ENCODE peak calls at places on chromosomes 11 and 22, in seven cellular contexts. One of them, this sample, is unnamed.
A peak's percentile ranks its signal among the peaks of the same experiment; 100 is the strongest.

GRCh38 chr22:26629988-26630761 is 8.4 kb downstream of the CRYBA4 start:
- DNase-seq in prostate gland: no peak
- DNase-seq in sigmoid colon: no peak
- DNase-seq in right lobe of liver: no peak
- DNase-seq in fibroblast of pulmonary artery: no peak
- DNase-seq in H1: no peak
- DNase-seq in kidney: no peak
- DNase-seq in this sample: no peak

GRCh38 chr22:48740731-48741405 is 1086.8 kb downstream of the BRD1 start:
- DNase-seq in prostate gland: no peak
- DNase-seq in sigmoid colon: no peak
- DNase-seq in right lobe of liver: peak; percentile 35
- DNase-seq in fibroblast of pulmonary artery: no peak
- DNase-seq in H1: peak; percentile 24
- DNase-seq in kidney: peak; percentile 60
- DNase-seq in this sample: no peak

GRCh38 chr22:20604092-20604747 is 96.8 kb downstream of the MED15 start:
- DNase-seq in prostate gland: no peak
- DNase-seq in sigmoid colon: no peak
- DNase-seq in right lobe of liver: no peak
- DNase-seq in fibroblast of pulmonary artery: no peak
- DNase-seq in H1: no peak
- DNase-seq in kidney: no peak
- DNase-seq in this sample: no peak

GRCh38 chr11:122180435-122180834 is 64.4 kb upstream of the BLID start:
- DNase-seq in prostate gland: no peak
- DNase-seq in sigmoid colon: no peak
- DNase-seq in right lobe of liver: no peak
- DNase-seq in fibroblast of pulmonary artery: peak; percentile 87
- DNase-seq in H1: no peak
- DNase-seq in kidney: no peak
- DNase-seq in this sample: peak; percentile 99

GRCh38 chr11:34631737-34632104 is 10.8 kb downstream of the EHF start:
- DNase-seq in prostate gland: peak; percentile 71
- DNase-seq in sigmoid colon: no peak
- DNase-seq in right lobe of liver: peak; percentile 71
- DNase-seq in fibroblast of pulmonary artery: no peak
- DNase-seq in H1: no peak
- DNase-seq in kidney: peak; percentile 73
- DNase-seq in this sample: no peak

GRCh38 chr11:77009533-77010160 is 24.6 kb upstream of the B3GNT6 start:
- DNase-seq in prostate gland: no peak
- DNase-seq in sigmoid colon: no peak
- DNase-seq in right lobe of liver: no peak
- DNase-seq in fibroblast of pulmonary artery: no peak
- DNase-seq in H1: no peak
- DNase-seq in kidney: no peak
- DNase-seq in this sample: no peak

GRCh38 chr22:20567993-20568417 is 60.6 kb downstream of the MED15 start:
- DNase-seq in prostate gland: no peak
- DNase-seq in sigmoid colon: no peak
- DNase-seq in right lobe of liver: no peak
- DNase-seq in fibroblast of pulmonary artery: peak; percentile 60
- DNase-seq in H1: no peak
- DNase-seq in kidney: no peak
- DNase-seq in this sample: peak; percentile 85

GRCh38 chr11:93849751-93850584 is 450 bp downstream of the VSTM5 start:
- DNase-seq in prostate gland: no peak
- DNase-seq in sigmoid colon: no peak
- DNase-seq in right lobe of liver: no peak
- DNase-seq in fibroblast of pulmonary artery: peak; percentile 15
- DNase-seq in H1: peak; percentile 58
- DNase-seq in kidney: peak; percentile 79
- DNase-seq in this sample: peak; percentile 18

GRCh38 chr11:7665473-7666291 is 7.6 kb downstream of the CYB5R2 start:
- DNase-seq in prostate gland: peak; percentile 77
- DNase-seq in sigmoid colon: peak; percentile 87
- DNase-seq in right lobe of liver: peak; percentile 86
- DNase-seq in fibroblast of pulmonary artery: peak; percentile 73
- DNase-seq in H1: peak; percentile 90
- DNase-seq in kidney: peak; percentile 91
- DNase-seq in this sample: no peak

GRCh38 chr11:119741369-119742262 is 12.6 kb upstream of the NECTIN1 start:
- DNase-seq in prostate gland: no peak
- DNase-seq in sigmoid colon: no peak
- DNase-seq in right lobe of liver: peak; percentile 66
- DNase-seq in fibroblast of pulmonary artery: peak; percentile 27
- DNase-seq in H1: peak; percentile 95
- DNase-seq in kidney: no peak
- DNase-seq in this sample: peak; percentile 56

GRCh38 chr22:43616645-43617044 is 195.5 kb downstream of the EFCAB6 start:
- DNase-seq in prostate gland: no peak
- DNase-seq in sigmoid colon: no peak
- DNase-seq in right lobe of liver: peak; percentile 70
- DNase-seq in fibroblast of pulmonary artery: no peak
- DNase-seq in H1: no peak
- DNase-seq in kidney: no peak
- DNase-seq in this sample: no peak

GRCh38 chr11:128180446-128181089 is 406.8 kb downstream of the ETS1 start:
- DNase-seq in prostate gland: no peak
- DNase-seq in sigmoid colon: no peak
- DNase-seq in right lobe of liver: no peak
- DNase-seq in fibroblast of pulmonary artery: peak; percentile 95
- DNase-seq in H1: no peak
- DNase-seq in kidney: no peak
- DNase-seq in this sample: peak; percentile 96

GRCh38 chr11:45926001-45926401 is 3.5 kb downstream of the LARGE2 start:
- DNase-seq in prostate gland: no peak
- DNase-seq in sigmoid colon: no peak
- DNase-seq in right lobe of liver: peak; percentile 40
- DNase-seq in fibroblast of pulmonary artery: no peak
- DNase-seq in H1: no peak
- DNase-seq in kidney: peak; percentile 52
- DNase-seq in this sample: no peak

GRCh38 chr11:19216709-19217374 is 15.1 kb upstream of the CSRP3 start:
- DNase-seq in prostate gland: peak; percentile 52
- DNase-seq in sigmoid colon: no peak
- DNase-seq in right lobe of liver: no peak
- DNase-seq in fibroblast of pulmonary artery: no peak
- DNase-seq in H1: no peak
- DNase-seq in kidney: no peak
- DNase-seq in this sample: peak; percentile 6

GRCh38 chr11:72635931-72636330 is 38.3 kb downstream of the PDE2A start:
- DNase-seq in prostate gland: no peak
- DNase-seq in sigmoid colon: no peak
- DNase-seq in right lobe of liver: no peak
- DNase-seq in fibroblast of pulmonary artery: no peak
- DNase-seq in H1: no peak
- DNase-seq in kidney: no peak
- DNase-seq in this sample: no peak

GRCh38 chr11:96237759-96238158 is 105.2 kb downstream of the MAML2 start:
- DNase-seq in prostate gland: no peak
- DNase-seq in sigmoid colon: no peak
- DNase-seq in right lobe of liver: no peak
- DNase-seq in fibroblast of pulmonary artery: no peak
- DNase-seq in H1: no peak
- DNase-seq in kidney: no peak
- DNase-seq in this sample: no peak

GRCh38 chr11:128776434-128777284 is 82.8 kb downstream of the FLI1 start:
- DNase-seq in prostate gland: no peak
- DNase-seq in sigmoid colon: no peak
- DNase-seq in right lobe of liver: no peak
- DNase-seq in fibroblast of pulmonary artery: peak; percentile 42
- DNase-seq in H1: peak; percentile 85
- DNase-seq in kidney: peak; percentile 89
- DNase-seq in this sample: no peak

GRCh38 chr11:117823294-117823940 is 1.1 kb downstream of the FXYD2 start:
- DNase-seq in prostate gland: no peak
- DNase-seq in sigmoid colon: peak; percentile 75
- DNase-seq in right lobe of liver: peak; percentile 45
- DNase-seq in fibroblast of pulmonary artery: peak; percentile 23
- DNase-seq in H1: no peak
- DNase-seq in kidney: peak; percentile 81
- DNase-seq in this sample: no peak

GRCh38 chr22:18070556-18071306 is 7.1 kb upstream of the PEX26 start:
- DNase-seq in prostate gland: peak; percentile 62
- DNase-seq in sigmoid colon: no peak
- DNase-seq in right lobe of liver: no peak
- DNase-seq in fibroblast of pulmonary artery: no peak
- DNase-seq in H1: peak; percentile 53
- DNase-seq in kidney: no peak
- DNase-seq in this sample: no peak

GRCh38 chr22:46974077-46974476 is 211.6 kb downstream of the TBC1D22A start:
- DNase-seq in prostate gland: no peak
- DNase-seq in sigmoid colon: peak; percentile 58
- DNase-seq in right lobe of liver: no peak
- DNase-seq in fibroblast of pulmonary artery: no peak
- DNase-seq in H1: no peak
- DNase-seq in kidney: peak; percentile 63
- DNase-seq in this sample: no peak

GRCh38 chr22:44340271-44341239 is 27.8 kb upstream of the SHISAL1 start:
- DNase-seq in prostate gland: no peak
- DNase-seq in sigmoid colon: no peak
- DNase-seq in right lobe of liver: no peak
- DNase-seq in fibroblast of pulmonary artery: no peak
- DNase-seq in H1: no peak
- DNase-seq in kidney: no peak
- DNase-seq in this sample: no peak

GRCh38 chr11:63708764-63709163 is 27.5 kb downstream of the RTN3 start:
- DNase-seq in prostate gland: no peak
- DNase-seq in sigmoid colon: no peak
- DNase-seq in right lobe of liver: no peak
- DNase-seq in fibroblast of pulmonary artery: no peak
- DNase-seq in H1: no peak
- DNase-seq in kidney: no peak
- DNase-seq in this sample: no peak

GRCh38 chr11:63713776-63714175 is 32.5 kb downstream of the RTN3 start:
- DNase-seq in prostate gland: no peak
- DNase-seq in sigmoid colon: no peak
- DNase-seq in right lobe of liver: no peak
- DNase-seq in fibroblast of pulmonary artery: no peak
- DNase-seq in H1: no peak
- DNase-seq in kidney: no peak
- DNase-seq in this sample: no peak

GRCh38 chr11:63711838-63712237 is 30.5 kb downstream of the RTN3 start:
- DNase-seq in prostate gland: no peak
- DNase-seq in sigmoid colon: no peak
- DNase-seq in right lobe of liver: no peak
- DNase-seq in fibroblast of pulmonary artery: no peak
- DNase-seq in H1: peak; percentile 38
- DNase-seq in kidney: no peak
- DNase-seq in this sample: no peak

GRCh38 chr11:63709336-63709735 is 28.0 kb downstream of the RTN3 start:
- DNase-seq in prostate gland: no peak
- DNase-seq in sigmoid colon: no peak
- DNase-seq in right lobe of liver: no peak
- DNase-seq in fibroblast of pulmonary artery: peak; percentile 14
- DNase-seq in H1: no peak
- DNase-seq in kidney: no peak
- DNase-seq in this sample: no peak

DNA sequence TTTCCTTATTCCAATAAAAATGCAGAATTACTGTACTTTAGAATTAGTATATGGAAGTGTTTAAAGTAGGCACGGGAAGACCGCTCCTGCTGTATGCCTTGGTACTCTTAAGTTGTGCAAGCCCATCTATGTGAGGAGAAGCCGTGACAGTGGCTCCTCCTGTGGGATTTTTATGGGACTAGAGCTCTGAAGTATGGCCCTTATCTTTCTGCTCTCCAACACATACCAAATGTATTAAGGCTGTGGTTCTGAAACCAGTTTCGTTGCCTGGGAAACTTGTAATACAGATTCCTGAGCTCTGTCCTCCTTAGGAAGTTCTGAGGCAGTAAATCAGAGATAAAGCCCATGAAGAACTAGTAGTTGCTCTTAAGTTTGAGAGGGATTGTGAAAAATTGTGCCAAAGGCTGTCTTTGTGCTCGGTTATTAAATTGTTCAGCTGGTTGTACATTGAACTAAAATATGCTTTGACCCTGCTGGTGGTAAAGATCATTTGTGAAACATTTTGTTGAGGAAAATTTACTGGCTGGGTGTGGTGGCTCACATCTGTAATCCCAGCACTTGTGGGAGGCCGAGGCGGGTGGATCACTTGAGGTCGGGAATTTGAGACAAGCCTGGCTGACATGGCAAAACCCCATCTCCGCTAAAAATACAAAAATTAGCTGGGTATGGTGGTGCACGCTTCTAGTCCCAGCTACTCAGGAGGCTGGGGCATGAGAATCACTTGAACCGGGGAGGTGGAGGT is 29.3 kb downstream of the RTN3 start:
- DNase-seq in prostate gland: no peak
- DNase-seq in sigmoid colon: no peak
- DNase-seq in right lobe of liver: no peak
- DNase-seq in fibroblast of pulmonary artery: peak; percentile 92
- DNase-seq in H1: peak; percentile 38
- DNase-seq in kidney: no peak
- DNase-seq in this sample: peak; percentile 72
- TF ChIP-seq CTCF in prostate gland: no peak
- TF ChIP-seq CTCF in sigmoid colon: no peak
- TF ChIP-seq CTCF in right lobe of liver: no peak
- TF ChIP-seq CTCF in fibroblast of pulmonary artery: peak; percentile 54
- TF ChIP-seq CTCF in H1: no peak
- TF ChIP-seq CTCF in kidney: no peak
- TF ChIP-seq CTCF in this sample: peak; percentile 30

GRCh38 chr22:35542157-35542971 is 1.7 kb downstream of the RASD2 start:
- DNase-seq in prostate gland: no peak
- DNase-seq in sigmoid colon: no peak
- DNase-seq in right lobe of liver: no peak
- DNase-seq in fibroblast of pulmonary artery: no peak
- DNase-seq in H1: no peak
- DNase-seq in kidney: no peak
- DNase-seq in this sample: no peak
- H3K4me3 ChIP-seq in prostate gland: peak overlapping the region; percentile 51
- H3K4me3 ChIP-seq in sigmoid colon: peak overlapping the region; percentile 63
- H3K4me3 ChIP-seq in right lobe of liver: no peak overlapping the region
- H3K4me3 ChIP-seq in fibroblast of pulmonary artery: no peak overlapping the region
- H3K4me3 ChIP-seq in H1: no peak overlapping the region
- H3K4me3 ChIP-seq in kidney: peak overlapping the region; percentile 51
- H3K4me3 ChIP-seq in this sample: no peak overlapping the region

GRCh38 chr11:11788067-11788710 is 53.6 kb upstream of the USP47 start:
- DNase-seq in prostate gland: no peak
- DNase-seq in sigmoid colon: no peak
- DNase-seq in right lobe of liver: no peak
- DNase-seq in fibroblast of pulmonary artery: no peak
- DNase-seq in H1: no peak
- DNase-seq in kidney: no peak
- DNase-seq in this sample: no peak
- TF ChIP-seq CTCF in prostate gland: no peak
- TF ChIP-seq CTCF in sigmoid colon: no peak
- TF ChIP-seq CTCF in right lobe of liver: no peak
- TF ChIP-seq CTCF in fibroblast of pulmonary artery: no peak
- TF ChIP-seq CTCF in H1: no peak
- TF ChIP-seq CTCF in kidney: no peak
- TF ChIP-seq CTCF in this sample: no peak

DNA sequence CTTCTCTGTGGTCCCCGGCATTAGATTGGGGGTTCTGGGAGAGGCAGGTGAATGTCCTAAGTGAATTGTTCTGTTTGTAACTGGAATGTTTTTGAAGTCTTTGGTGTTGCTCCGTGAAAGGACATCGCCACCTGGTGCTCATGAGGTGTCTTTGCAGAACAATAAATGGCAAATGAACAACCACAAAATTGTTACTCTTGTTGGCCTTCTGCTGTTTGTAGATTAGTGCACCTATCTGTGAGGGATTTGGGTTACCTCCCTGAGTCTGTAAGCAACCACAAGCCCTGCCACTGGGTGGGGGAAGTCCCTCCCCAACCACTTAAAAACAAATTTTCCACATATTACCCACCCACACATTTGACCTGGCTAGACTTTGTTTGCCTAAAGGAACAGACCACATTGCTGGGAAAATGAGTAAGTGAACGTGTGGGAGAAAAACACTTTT is 4.7 kb downstream of the MPEG1 start:
- DNase-seq in prostate gland: peak; percentile 52
- DNase-seq in sigmoid colon: no peak
- DNase-seq in right lobe of liver: no peak
- DNase-seq in fibroblast of pulmonary artery: peak; percentile 78
- DNase-seq in H1: no peak
- DNase-seq in kidney: no peak
- DNase-seq in this sample: peak; percentile 74
- H3K4me3 ChIP-seq in prostate gland: no peak overlapping the region
- H3K4me3 ChIP-seq in sigmoid colon: no peak overlapping the region
- H3K4me3 ChIP-seq in right lobe of liver: no peak overlapping the region
- H3K4me3 ChIP-seq in fibroblast of pulmonary artery: no peak overlapping the region
- H3K4me3 ChIP-seq in H1: no peak overlapping the region
- H3K4me3 ChIP-seq in kidney: no peak overlapping the region
- H3K4me3 ChIP-seq in this sample: no peak overlapping the region